ENCODE peak calls at places on chromosomes 3 and 15, in seven cellular contexts. Z, O, U, Q, W, L and S are unnamed samples.

GRCh38 chr3:164233951-164234350 is 844.3 kb downstream of the SI start:
- DNase-seq in Z (no peak), O (no peak), U (no peak), Q (no peak), W (no peak), L (no peak), S (no peak)

GRCh38 chr3:138114431-138114918 is 933 bp downstream of the DZIP1L start:
- DNase-seq in Z (no peak), O (no peak), U (no peak), Q (peak), W (no peak), L (peak), S (no peak)

GRCh38 chr3:194135806-194136518 is at the start of gene HES1:
- DNase-seq in Z (peak), O (peak), U (peak), Q (peak), W (peak), L (peak), S (no peak)

GRCh38 chr3:23387286-23387918 is 184.3 kb downstream of the UBE2E2 start:
- DNase-seq in Z (no peak), O (no peak), U (no peak), Q (no peak), W (no peak), L (no peak), S (no peak)

GRCh38 chr15:38930851-38931572 is 366.4 kb upstream of the RASGRP1 start:
- DNase-seq in Z (no peak), O (no peak), U (no peak), Q (peak), W (no peak), L (no peak), S (no peak)

GRCh38 chr15:37125143-37125542 is 24.8 kb upstream of the MEIS2 start:
- DNase-seq in Z (no peak), O (no peak), U (no peak), Q (peak), W (no peak), L (no peak), S (no peak)

GRCh38 chr3:192887701-192888100 is 30.0 kb downstream of the MB21D2 start:
- DNase-seq in Z (no peak), O (no peak), U (no peak), Q (peak), W (no peak), L (peak), S (no peak)

GRCh38 chr3:160665784-160666526 is 11.0 kb upstream of the ARL14 start:
- DNase-seq in Z (peak), O (peak), U (no peak), Q (peak), W (no peak), L (no peak), S (no peak)

GRCh38 chr15:73965730-73966103 is 26.4 kb downstream of the STOML1 start:
- DNase-seq in Z (no peak), O (peak), U (no peak), Q (peak), W (no peak), L (no peak), S (no peak)

GRCh38 chr3:42741796-42742195 is 31.3 kb downstream of the CCDC13 start:
- DNase-seq in Z (no peak), O (no peak), U (no peak), Q (no peak), W (no peak), L (no peak), S (no peak)

GRCh38 chr3:141011511-141012262 is 39.5 kb upstream of the SPSB4 start:
- DNase-seq in Z (no peak), O (peak), U (peak), Q (peak), W (peak), L (peak), S (peak)

GRCh38 chr15:40336129-40337122 is 4.3 kb downstream of the CCDC9B start:
- DNase-seq in Z (no peak), O (peak), U (no peak), Q (no peak), W (no peak), L (no peak), S (no peak)

GRCh38 chr3:82293867-82294266 is 532.4 kb upstream of the GBE1 start:
- DNase-seq in Z (no peak), O (peak), U (no peak), Q (no peak), W (no peak), L (no peak), S (no peak)